ENCODE peak calls at places on chromosomes 11 and 22, in four cellular contexts. One of them, this sample, is unnamed.

GRCh38 chr11:2151500-2152257 is 9.3 kb downstream of the INS start:
- DNase-seq in K562: peak
- DNase-seq in GM12878: no peak
- DNase-seq in HepG2: peak
- DNase-seq in this sample: peak

GRCh38 chr22:49937758-49938564 is 19.5 kb downstream of the CRELD2 start:
- DNase-seq in K562: no peak
- DNase-seq in GM12878: no peak
- DNase-seq in HepG2: peak
- DNase-seq in this sample: no peak

GRCh38 chr11:69721745-69722144 is 17.9 kb upstream of the FGF19 start:
- DNase-seq in K562: no peak
- DNase-seq in GM12878: no peak
- DNase-seq in HepG2: no peak
- DNase-seq in this sample: no peak

GRCh38 chr22:49192180-49192856 is 635.4 kb downstream of the BRD1 start:
- DNase-seq in K562: no peak
- DNase-seq in GM12878: no peak
- DNase-seq in HepG2: no peak
- DNase-seq in this sample: no peak

GRCh38 chr22:23529166-23530103 is 50.7 kb downstream of the IGLL1 start:
- DNase-seq in K562: no peak
- DNase-seq in GM12878: no peak
- DNase-seq in HepG2: no peak
- DNase-seq in this sample: no peak

GRCh38 chr22:41856484-41856883 is 23.6 kb downstream of the SREBF2 start:
- DNase-seq in K562: no peak
- DNase-seq in GM12878: no peak
- DNase-seq in HepG2: no peak
- DNase-seq in this sample: no peak

GRCh38 chr11:118901494-118902335 is 18.0 kb downstream of the CXCR5 start:
- DNase-seq in K562: no peak
- DNase-seq in GM12878: no peak
- DNase-seq in HepG2: no peak
- DNase-seq in this sample: no peak

GRCh38 chr22:26590525-26590858 is 560 bp upstream of the TPST2 start:
- DNase-seq in K562: peak
- DNase-seq in GM12878: no peak
- DNase-seq in HepG2: peak
- DNase-seq in this sample: no peak

GRCh38 chr11:121391914-121392313 is 60.2 kb upstream of the SORL1 start:
- DNase-seq in K562: peak
- DNase-seq in GM12878: no peak
- DNase-seq in HepG2: no peak
- DNase-seq in this sample: no peak

GRCh38 chr22:42792909-42793847 is 63.9 kb downstream of the ARFGAP3 start:
- DNase-seq in K562: no peak
- DNase-seq in GM12878: no peak
- DNase-seq in HepG2: no peak
- DNase-seq in this sample: no peak

GRCh38 chr11:75757651-75758050 is 10.9 kb upstream of the DGAT2 start:
- DNase-seq in K562: no peak
- DNase-seq in GM12878: no peak
- DNase-seq in HepG2: no peak
- DNase-seq in this sample: no peak

GRCh38 chr11:128852327-128853023 is 14.6 kb downstream of the KCNJ1 start:
- DNase-seq in K562: no peak
- DNase-seq in GM12878: no peak
- DNase-seq in HepG2: no peak
- DNase-seq in this sample: no peak

GRCh38 chr11:57321996-57322880 is 2.5 kb downstream of the TNKS1BP1 start:
- DNase-seq in K562: peak
- DNase-seq in GM12878: no peak
- DNase-seq in HepG2: peak
- DNase-seq in this sample: peak

GRCh38 chr11:6418199-6418957 is 516 bp downstream of the APBB1 start:
- DNase-seq in K562: no peak
- DNase-seq in GM12878: no peak
- DNase-seq in HepG2: no peak
- DNase-seq in this sample: peak

GRCh38 chr11:10307022-10307410 is 2.1 kb downstream of the ADM start:
- DNase-seq in K562: no peak
- DNase-seq in GM12878: no peak
- DNase-seq in HepG2: peak
- DNase-seq in this sample: no peak

GRCh38 chr11:86869531-86869930 is 69.2 kb downstream of the PRSS23 start:
- DNase-seq in K562: no peak
- DNase-seq in GM12878: no peak
- DNase-seq in HepG2: no peak
- DNase-seq in this sample: no peak

GRCh38 chr11:18804621-18805020 is 13.0 kb upstream of the PTPN5 start:
- DNase-seq in K562: no peak
- DNase-seq in GM12878: no peak
- DNase-seq in HepG2: no peak
- DNase-seq in this sample: peak

GRCh38 chr11:95886462-95886861 is 37.4 kb downstream of the MTMR2 start:
- DNase-seq in K562: no peak
- DNase-seq in GM12878: no peak
- DNase-seq in HepG2: no peak
- DNase-seq in this sample: no peak

GRCh38 chr11:26987726-26988125 is 6.2 kb upstream of the FIBIN start:
- DNase-seq in K562: no peak
- DNase-seq in GM12878: no peak
- DNase-seq in HepG2: no peak
- DNase-seq in this sample: no peak

GRCh38 chr11:90256404-90257157 is 33.7 kb upstream of the CHORDC1 start:
- DNase-seq in K562: no peak
- DNase-seq in GM12878: no peak
- DNase-seq in HepG2: no peak
- DNase-seq in this sample: no peak

GRCh38 chr22:24184057-24184798 is 2.9 kb downstream of the SUSD2 start:
- DNase-seq in K562: no peak
- DNase-seq in GM12878: no peak
- DNase-seq in HepG2: no peak
- DNase-seq in this sample: no peak

GRCh38 chr22:43925433-43926348 is 2.1 kb downstream of the PNPLA3 start:
- DNase-seq in K562: no peak
- DNase-seq in GM12878: no peak
- DNase-seq in HepG2: peak
- DNase-seq in this sample: no peak

GRCh38 chr11:77147668-77148321 is 19.7 kb downstream of the MYO7A start:
- DNase-seq in K562: no peak
- DNase-seq in GM12878: no peak
- DNase-seq in HepG2: no peak
- DNase-seq in this sample: no peak

GRCh38 chr22:24883426-24883825 is 63.1 kb downstream of the LHFPL7 start:
- DNase-seq in K562: peak
- DNase-seq in GM12878: no peak
- DNase-seq in HepG2: no peak
- DNase-seq in this sample: no peak

GRCh38 chr11:72972541-72973128 is 158.4 kb downstream of the ATG16L2 start:
- DNase-seq in K562: no peak
- DNase-seq in GM12878: no peak
- DNase-seq in HepG2: no peak
- DNase-seq in this sample: no peak

GRCh38 chr11:47208628-47209027 is 6.1 kb upstream of the DDB2 start:
- DNase-seq in K562: no peak
- DNase-seq in GM12878: no peak
- DNase-seq in HepG2: no peak
- DNase-seq in this sample: no peak

GRCh38 chr22:26648011-26648497 is 9.3 kb upstream of the MIAT start:
- DNase-seq in K562: no peak
- DNase-seq in GM12878: no peak
- DNase-seq in HepG2: no peak
- DNase-seq in this sample: no peak

GRCh38 chr11:79413258-79413657 is 27.6 kb downstream of the TENM4 start:
- DNase-seq in K562: no peak
- DNase-seq in GM12878: no peak
- DNase-seq in HepG2: no peak
- DNase-seq in this sample: peak

GRCh38 chr11:121451982-121452608 is at the start of gene SORL1:
- DNase-seq in K562: peak
- DNase-seq in GM12878: no peak
- DNase-seq in HepG2: peak
- DNase-seq in this sample: peak

GRCh38 chr11:61779666-61780525 is 12.5 kb downstream of the TMEM258 start:
- DNase-seq in K562: no peak
- DNase-seq in GM12878: no peak
- DNase-seq in HepG2: no peak
- DNase-seq in this sample: no peak

GRCh38 chr11:122226810-122227379 is 110.9 kb upstream of the BLID start:
- DNase-seq in K562: no peak
- DNase-seq in GM12878: no peak
- DNase-seq in HepG2: no peak
- DNase-seq in this sample: no peak

GRCh38 chr11:34890812-34891211 is 25.4 kb downstream of the APIP start:
- DNase-seq in K562: peak
- DNase-seq in GM12878: no peak
- DNase-seq in HepG2: peak
- DNase-seq in this sample: no peak

GRCh38 chr22:38872831-38873248 is 824 bp upstream of the CBX6 start:
- DNase-seq in K562: peak
- DNase-seq in GM12878: no peak
- DNase-seq in HepG2: no peak
- DNase-seq in this sample: peak

GRCh38 chr22:37316875-37317371 is 34.6 kb downstream of the CYTH4 start:
- DNase-seq in K562: peak
- DNase-seq in GM12878: no peak
- DNase-seq in HepG2: peak
- DNase-seq in this sample: peak
- TF ChIP-seq TARDBP in K562: no peak
- TF ChIP-seq TARDBP in GM12878: no peak
- TF ChIP-seq TARDBP in HepG2: no peak
- TF ChIP-seq TARDBP in this sample: no peak

DNA sequence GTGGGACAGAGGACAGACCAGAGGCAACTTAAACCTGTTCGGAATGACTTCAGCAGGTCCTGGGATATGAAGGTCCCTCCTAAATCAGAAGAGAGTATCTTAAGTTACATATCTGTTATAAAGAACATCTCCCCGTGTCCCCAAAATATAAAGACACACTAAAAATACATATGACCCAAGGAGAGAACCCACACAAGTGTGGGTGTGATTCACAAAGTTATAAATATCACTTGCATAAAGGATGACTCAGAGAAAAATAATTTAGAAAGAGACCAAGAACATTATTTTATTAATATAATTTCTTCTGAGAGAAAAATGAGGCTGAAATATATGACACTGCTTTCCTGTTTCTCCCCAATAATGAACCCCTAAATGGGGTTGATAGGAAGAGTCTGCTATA is 14.2 kb downstream of the OR5B21 start:
- DNase-seq in K562: no peak
- DNase-seq in GM12878: no peak
- DNase-seq in HepG2: no peak
- DNase-seq in this sample: no peak
- TF ChIP-seq FOXK2 in K562: no peak
- TF ChIP-seq FOXK2 in GM12878: no peak
- TF ChIP-seq FOXK2 in HepG2: no peak
- TF ChIP-seq FOXK2 in this sample: no peak

GRCh38 chr22:20740222-20740951 is 33.5 kb upstream of the SERPIND1 start:
- DNase-seq in K562: no peak
- DNase-seq in GM12878: no peak
- DNase-seq in HepG2: no peak
- DNase-seq in this sample: no peak

GRCh38 chr22:20742764-20743163 is 31.1 kb upstream of the SERPIND1 start:
- DNase-seq in K562: no peak
- DNase-seq in GM12878: no peak
- DNase-seq in HepG2: no peak
- DNase-seq in this sample: no peak

GRCh38 chr22:20741008-20741633 is 32.8 kb upstream of the SERPIND1 start:
- DNase-seq in K562: no peak
- DNase-seq in GM12878: no peak
- DNase-seq in HepG2: no peak
- DNase-seq in this sample: no peak

GRCh38 chr22:20741634-20742581 is 32.0 kb upstream of the SERPIND1 start:
- DNase-seq in K562: peak
- DNase-seq in GM12878: no peak
- DNase-seq in HepG2: peak
- DNase-seq in this sample: peak

GRCh38 chr22:20738394-20739089 is 35.4 kb upstream of the SERPIND1 start:
- DNase-seq in K562: no peak
- DNase-seq in GM12878: no peak
- DNase-seq in HepG2: no peak
- DNase-seq in this sample: no peak
- TF ChIP-seq TARDBP in K562: no peak
- TF ChIP-seq TARDBP in GM12878: no peak
- TF ChIP-seq TARDBP in HepG2: no peak
- TF ChIP-seq TARDBP in this sample: no peak

DNA sequence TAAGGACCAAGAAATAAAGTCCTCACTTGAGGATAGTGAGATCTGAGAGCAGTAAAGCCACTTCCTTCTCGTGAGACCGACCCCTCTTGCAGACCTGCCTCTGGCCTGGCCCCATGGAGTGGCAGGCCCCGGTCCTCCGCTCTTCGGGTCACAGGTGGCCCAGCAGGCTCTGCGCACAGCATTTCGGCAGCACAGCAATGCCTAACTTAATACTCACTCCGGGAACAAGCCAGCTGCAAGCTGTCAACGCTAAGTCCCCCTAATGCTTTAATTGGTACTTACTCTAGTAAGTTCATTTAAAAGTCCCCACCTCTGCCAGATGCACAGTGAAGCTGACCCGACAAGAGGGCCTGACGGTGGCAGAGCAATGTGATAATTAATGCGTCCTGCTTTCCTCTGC is 349.3 kb upstream of the B3GAT1 start:
- DNase-seq in K562: no peak
- DNase-seq in GM12878: no peak
- DNase-seq in HepG2: no peak
- DNase-seq in this sample: no peak
- TF ChIP-seq FOXK2 in K562: no peak
- TF ChIP-seq FOXK2 in GM12878: no peak
- TF ChIP-seq FOXK2 in HepG2: no peak
- TF ChIP-seq FOXK2 in this sample: no peak

GRCh38 chr11:125286486-125286885 is 121.9 kb downstream of the PKNOX2 start:
- DNase-seq in K562: no peak
- DNase-seq in GM12878: no peak
- DNase-seq in HepG2: no peak
- DNase-seq in this sample: no peak

GRCh38 chr11:125285844-125286243 is 121.3 kb downstream of the PKNOX2 start:
- DNase-seq in K562: no peak
- DNase-seq in GM12878: no peak
- DNase-seq in HepG2: no peak
- DNase-seq in this sample: no peak

GRCh38 chr11:125287467-125288232 is 123.1 kb downstream of the PKNOX2 start:
- DNase-seq in K562: no peak
- DNase-seq in GM12878: no peak
- DNase-seq in HepG2: no peak
- DNase-seq in this sample: no peak

GRCh38 chr11:125290263-125290662 is 125.7 kb downstream of the PKNOX2 start:
- DNase-seq in K562: no peak
- DNase-seq in GM12878: no peak
- DNase-seq in HepG2: no peak
- DNase-seq in this sample: no peak

GRCh38 chr11:125289419-125290088 is 125.0 kb downstream of the PKNOX2 start:
- DNase-seq in K562: no peak
- DNase-seq in GM12878: no peak
- DNase-seq in HepG2: no peak
- DNase-seq in this sample: no peak
- TF ChIP-seq TARDBP in K562: no peak
- TF ChIP-seq TARDBP in GM12878: no peak
- TF ChIP-seq TARDBP in HepG2: no peak
- TF ChIP-seq TARDBP in this sample: no peak